ENCODE peak calls at places on chromosomes 13 and 19, in four cellular contexts. L, P, M and J are unnamed samples.

GRCh38 chr13:52845766-52846566 is 2.5 kb downstream of the PCDH8 start:
- DNase-seq in L (no peak), P (no peak), M (peak), J (peak)

GRCh38 chr19:13850910-13851753 is 25.8 kb upstream of the NANOS3 start:
- DNase-seq in L (peak), P (peak), M (no peak), J (no peak)

GRCh38 chr13:70755411-70755810 is 647.2 kb upstream of the KLHL1 start:
- DNase-seq in L (no peak), P (no peak), M (no peak), J (no peak)

GRCh38 chr19:36209372-36209771 is 5.1 kb downstream of the ZNF565 start:
- DNase-seq in L (no peak), P (no peak), M (no peak), J (no peak)

GRCh38 chr13:28609936-28610335 is 49.0 kb upstream of the POMP start:
- DNase-seq in L (no peak), P (no peak), M (no peak), J (no peak)

GRCh38 chr19:18795540-18795939 is 4.4 kb upstream of the COMP start:
- DNase-seq in L (no peak), P (no peak), M (no peak), J (no peak)

GRCh38 chr19:1211494-1212234 is 6.1 kb downstream of the STK11 start:
- DNase-seq in L (no peak), P (no peak), M (no peak), J (no peak)

GRCh38 chr13:102718746-102719145 is 23.9 kb upstream of the METTL21C start:
- DNase-seq in L (no peak), P (no peak), M (no peak), J (no peak)

GRCh38 chr19:14248578-14249011 is 42.6 kb upstream of the ADGRL1 start:
- DNase-seq in L (no peak), P (no peak), M (no peak), J (no peak)

GRCh38 chr13:58594978-58595600 is 963.5 kb downstream of the PCDH17 start:
- DNase-seq in L (no peak), P (no peak), M (no peak), J (no peak)

GRCh38 chr19:8423821-8424223 is 10.7 kb downstream of the MARCHF2 start:
- DNase-seq in L (peak), P (peak), M (no peak), J (peak)

GRCh38 chr13:25169951-25170553 is 2.0 kb downstream of the AMER2 start:
- DNase-seq in L (no peak), P (no peak), M (no peak), J (no peak)

GRCh38 chr13:98641075-98641474 is 64.2 kb upstream of the STK24 start:
- DNase-seq in L (no peak), P (no peak), M (no peak), J (no peak)

GRCh38 chr19:45074744-45075143 is 1.5 kb downstream of the ZNF296 start:
- DNase-seq in L (no peak), P (no peak), M (no peak), J (no peak)
- TF ChIP-seq JUND in L (no peak), P (no peak), M (no peak), J (no peak)

DNA sequence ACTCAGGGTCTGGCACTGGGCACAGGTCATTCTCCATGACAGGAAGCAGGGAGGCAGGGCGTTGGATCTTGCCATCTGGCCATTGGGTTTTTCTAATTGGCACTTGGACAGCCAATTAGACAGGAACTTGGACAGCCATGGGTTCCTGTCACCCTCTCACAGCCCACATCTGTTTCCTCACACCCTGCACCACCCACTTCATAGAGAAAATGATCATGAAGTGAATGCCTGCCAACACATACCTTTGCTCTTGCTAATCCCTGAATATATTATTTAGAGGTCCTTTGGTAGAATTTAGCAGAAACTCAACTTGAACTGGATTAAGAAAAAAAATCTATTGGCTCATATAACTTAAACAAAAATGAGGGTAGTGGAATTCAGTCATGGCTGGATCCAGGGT is 4.9 kb upstream of the OLFM2 start:
- DNase-seq in L (no peak), P (no peak), M (no peak), J (no peak)
- TF ChIP-seq JUND in L (no peak), P (no peak), M (no peak), J (no peak)

GRCh38 chr13:36332986-36333385 is 13.2 kb downstream of the SPART start:
- DNase-seq in L (no peak), P (no peak), M (no peak), J (no peak)
- TF ChIP-seq JUND in L (no peak), P (no peak), M (no peak), J (no peak)

GRCh38 chr19:45100797-45101196 is 7.8 kb downstream of the PPP1R37 start:
- DNase-seq in L (no peak), P (no peak), M (no peak), J (no peak)
- TF ChIP-seq JUND in L (no peak), P (no peak), M (no peak), J (no peak)

GRCh38 chr19:4794971-4795370 is 3.4 kb downstream of the FEM1A start:
- DNase-seq in L (no peak), P (no peak), M (no peak), J (no peak)

GRCh38 chr19:4795400-4795799 is 3.9 kb downstream of the FEM1A start:
- DNase-seq in L (no peak), P (no peak), M (no peak), J (no peak)

GRCh38 chr19:4791183-4792018 is at the start of gene FEM1A:
- DNase-seq in L (peak), P (peak), M (peak), J (peak)
- TF ChIP-seq JUND in L (no peak), P (no peak), M (no peak), J (no peak)

GRCh38 chr19:47422417-47423163 is 3.3 kb upstream of the MEIS3 start:
- DNase-seq in L (no peak), P (no peak), M (no peak), J (no peak)

GRCh38 chr19:47421244-47421786 is 2.0 kb upstream of the MEIS3 start:
- DNase-seq in L (no peak), P (no peak), M (no peak), J (no peak)

GRCh38 chr19:47419789-47420188 is 462 bp upstream of the MEIS3 start:
- DNase-seq in L (no peak), P (no peak), M (no peak), J (no peak)

GRCh38 chr19:47423203-47423882 is 4.0 kb upstream of the MEIS3 start:
- DNase-seq in L (no peak), P (no peak), M (no peak), J (no peak)

GRCh38 chr19:47421844-47422395 is 2.6 kb upstream of the MEIS3 start:
- DNase-seq in L (no peak), P (no peak), M (no peak), J (no peak)
- TF ChIP-seq JUND in L (no peak), P (no peak), M (no peak), J (no peak)

GRCh38 chr19:50717891-50718254 is 1.7 kb downstream of the SHANK1 start:
- DNase-seq in L (no peak), P (no peak), M (peak), J (no peak)
- TF ChIP-seq JUND in L (no peak), P (no peak), M (no peak), J (no peak)